ENCODE peak calls at places on chromosome 6, in five cellular contexts. F is foreskin fibroblast, U is NCI-H526 treated with DMSO at 0.1 percent for 48 hours, E is iPS-NIHi11, X is mucosa of gallbladder. C is an unnamed sample.
A peak's percentile ranks its signal among the peaks of the same experiment; 100 is the strongest.

GRCh38 chr6:93749191-93749590 is 329.8 kb upstream of the EPHA7 start:
- DNase-seq in F (peak; percentile 18), U (no peak), E (no peak), X (no peak), C (no peak)

GRCh38 chr6:26232306-26232949 is 132.6 kb upstream of the BTN3A2 start:
- DNase-seq in F (peak; percentile 75), U (no peak), E (no peak), X (no peak), C (no peak)

GRCh38 chr6:74117113-74117512 is 421.1 kb downstream of the CD109 start:
- DNase-seq in F (peak; percentile 2), U (no peak), E (no peak), X (no peak), C (no peak)

GRCh38 chr6:74891358-74891811 is 314.5 kb downstream of the COL12A1 start:
- DNase-seq in F (peak; percentile 93), U (no peak), E (no peak), X (peak; percentile 37), C (no peak)

GRCh38 chr6:26270121-26270861 is 94.7 kb upstream of the BTN3A2 start:
- DNase-seq in F (peak; percentile 26), U (no peak), E (no peak), X (no peak), C (no peak)

GRCh38 chr6:25301358-25301757 is 22.2 kb downstream of the CARMIL1 start:
- DNase-seq in F (no peak), U (no peak), E (no peak), X (no peak), C (no peak)

GRCh38 chr6:169130111-169130510 is 123.5 kb downstream of the THBS2 start:
- DNase-seq in F (no peak), U (no peak), E (no peak), X (no peak), C (no peak)

GRCh38 chr6:157912326-157912725 is 69.3 kb upstream of the SYNJ2 start:
- DNase-seq in F (peak; percentile 81), U (no peak), E (peak; percentile 29), X (no peak), C (no peak)

GRCh38 chr6:87721311-87721710 is 19.3 kb upstream of the AKIRIN2 start:
- DNase-seq in F (peak; percentile 47), U (no peak), E (no peak), X (no peak), C (no peak)

GRCh38 chr6:161268526-161269210 is 5.2 kb downstream of the AGPAT4 start:
- DNase-seq in F (no peak), U (no peak), E (no peak), X (no peak), C (no peak)

GRCh38 chr6:125114248-125114858 is 39.2 kb upstream of the TPD52L1 start:
- DNase-seq in F (peak; percentile 73), U (peak; percentile 7), E (peak; percentile 23), X (peak; percentile 59), C (peak; percentile 19)

GRCh38 chr6:143536461-143536865 is 24.9 kb upstream of the FUCA2 start:
- DNase-seq in F (peak; percentile 79), U (peak; percentile 20), E (peak; percentile 59), X (peak; percentile 54), C (peak; percentile 32)

GRCh38 chr6:164756142-164756541 is 553.3 kb downstream of the C6orf118 start:
- DNase-seq in F (no peak), U (no peak), E (no peak), X (no peak), C (no peak)

GRCh38 chr6:50791900-50792508 is 26.7 kb upstream of the TFAP2B start:
- DNase-seq in F (peak; percentile 1), U (peak; percentile 24), E (peak; percentile 56), X (peak; percentile 19), C (no peak)

GRCh38 chr6:21597243-21597682 is 3.7 kb downstream of the SOX4 start:
- DNase-seq in F (no peak), U (no peak), E (no peak), X (no peak), C (no peak)

GRCh38 chr6:30555428-30556005 is 772 bp downstream of the GNL1 start:
- DNase-seq in F (peak; percentile 66), U (no peak), E (peak; percentile 72), X (peak; percentile 33), C (no peak)

GRCh38 chr6:170128346-170128745 is 162.5 kb downstream of the DLL1 start:
- DNase-seq in F (no peak), U (no peak), E (no peak), X (no peak), C (no peak)

GRCh38 chr6:131966443-131966842 is 15.3 kb upstream of the CCN2 start:
- DNase-seq in F (peak; percentile 57), U (no peak), E (no peak), X (no peak), C (no peak)

GRCh38 chr6:10269814-10270472 is 144.9 kb downstream of the TFAP2A start:
- DNase-seq in F (peak; percentile 37), U (no peak), E (no peak), X (no peak), C (no peak)

C was measured in CD4-positive, alpha-beta T cell.